ENCODE peak calls at places on chromosomes 3 and 15, in four cellular contexts. Q, X, O and B are unnamed samples. For H3K36me3, the result is how much of the 10 kb centered on the place peaks cover.

GRCh38 chr3:94928921-94929320 is 866.1 kb downstream of the NSUN3 start:
- DNase-seq in O (no peak), X (no peak), Q (peak), B (peak)

GRCh38 chr3:51391566-51392300 is 648 bp downstream of the RBM15B start:
- DNase-seq in O (no peak), X (peak), Q (peak), B (no peak)

GRCh38 chr15:29968099-29968892 is 114.5 kb upstream of the GOLGA8J start:
- DNase-seq in O (no peak), Q (peak), X (no peak), B (no peak)

GRCh38 chr3:10357592-10358308 is 36.8 kb upstream of the SEC13 start:
- DNase-seq in X (no peak), O (no peak), Q (peak), B (peak)

GRCh38 chr3:151395806-151396205 is 11.3 kb upstream of the P2RY12 start:
- DNase-seq in X (no peak), O (no peak), Q (peak), B (peak)

GRCh38 chr3:50617911-50618481 is 1.0 kb downstream of the MAPKAPK3 start:
- DNase-seq in O (no peak), X (peak), Q (no peak), B (no peak)

GRCh38 chr15:23416349-23417276 is 30.4 kb downstream of the GOLGA6L2 start:
- DNase-seq in O (no peak), X (no peak), Q (no peak), B (no peak)

GRCh38 chr3:191339313-191339917 is 9.1 kb upstream of the UTS2B start:
- DNase-seq in O (no peak), Q (no peak), X (no peak), B (no peak)

GRCh38 chr3:187040637-187041361 is 98.5 kb downstream of the RPL39L start:
- DNase-seq in Q (peak), X (no peak), O (no peak), B (peak)

GRCh38 chr3:81716870-81717509 is 44.5 kb downstream of the GBE1 start:
- DNase-seq in O (no peak), Q (peak), X (no peak), B (peak)

GRCh38 chr3:120094776-120095225 is 554 bp upstream of the GSK3B start:
- DNase-seq in O (peak), X (peak), Q (peak), B (peak)

GRCh38 chr3:113948015-113948917 is 453 bp downstream of the ZDHHC23 start:
- DNase-seq in Q (peak), O (no peak), X (peak), B (peak)

GRCh38 chr3:85821130-85821756 is 862.5 kb downstream of the CADM2 start:
- DNase-seq in O (no peak), X (no peak), Q (peak), B (peak)

DNA sequence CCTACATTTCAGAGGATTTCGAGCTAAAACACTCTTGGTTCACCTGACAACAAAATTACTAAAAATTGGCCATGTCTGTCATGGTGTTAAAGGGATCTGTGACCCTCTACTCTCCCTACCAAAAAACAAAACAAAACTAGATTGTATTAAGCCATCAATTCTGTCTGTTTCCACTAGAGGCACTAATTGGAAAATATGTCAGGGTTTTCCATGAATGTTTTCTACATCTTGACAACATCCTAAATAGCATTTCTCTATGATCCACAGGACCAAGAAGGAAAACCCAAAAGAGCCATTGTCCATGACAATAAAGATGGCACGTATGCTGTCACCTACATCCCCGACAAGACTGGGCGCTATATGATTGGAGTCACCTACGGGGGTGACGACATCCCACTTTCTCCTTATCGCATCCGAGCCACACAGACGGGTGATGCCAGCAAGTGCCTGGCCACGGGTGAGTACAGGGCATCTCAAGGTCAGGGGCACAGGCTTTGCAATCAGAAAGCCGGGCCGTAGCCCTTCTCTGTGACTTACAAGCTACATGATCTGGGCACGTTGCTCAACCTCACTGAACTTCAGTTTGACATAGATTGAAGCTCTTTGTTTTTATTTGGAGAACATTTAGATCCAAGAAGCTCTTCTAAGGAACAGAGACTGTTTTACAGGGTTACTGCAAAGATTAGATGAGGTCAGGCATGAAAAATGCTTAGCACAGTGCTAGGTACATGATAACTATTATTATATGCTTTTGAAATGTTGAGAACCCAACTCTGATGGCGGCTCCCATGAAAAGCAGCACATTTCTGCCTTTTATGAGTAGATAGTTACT is 74.8 kb downstream of the DNASE1L3 start:
- DNase-seq in Q (no peak), O (no peak), X (no peak), B (no peak)
- TF ChIP-seq CTCF in Q (no peak), O (peak), X (peak), B (peak)

DNA sequence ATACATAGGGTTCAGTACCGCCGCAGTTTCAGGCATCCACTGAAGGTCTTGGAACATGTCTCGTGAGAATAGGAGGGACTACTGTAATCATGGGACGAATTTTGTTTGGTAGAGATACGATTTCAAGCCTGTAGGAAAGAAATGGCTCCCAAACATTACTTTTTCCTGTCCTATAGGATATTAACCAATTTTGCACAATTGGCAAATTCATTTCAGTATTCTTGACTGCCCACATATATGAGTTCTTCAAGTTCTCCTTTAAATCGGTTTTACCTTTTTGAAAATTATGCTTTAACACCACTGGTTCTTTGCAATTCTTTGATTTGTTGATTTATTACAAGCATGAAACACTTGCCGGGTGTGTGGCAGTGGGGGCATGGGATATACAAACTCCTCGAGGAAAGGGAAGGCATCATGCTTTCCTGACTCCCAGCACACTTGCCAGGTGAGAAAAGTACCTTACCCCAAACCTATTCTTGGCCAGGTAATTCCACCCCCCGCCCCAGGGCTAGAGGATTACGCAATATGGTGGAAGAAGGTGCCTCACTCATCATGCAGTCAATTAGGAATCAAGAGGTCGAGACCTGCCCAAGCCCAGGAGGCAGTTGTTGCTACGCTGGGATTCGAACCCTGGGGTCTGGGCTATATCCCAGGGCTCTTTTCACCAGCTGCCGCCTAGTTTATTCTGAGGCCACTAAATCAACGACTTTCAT is 584 bp upstream of the LARS2 start:
- DNase-seq in X (no peak), O (no peak), Q (no peak), B (peak)
- H3K4me3 ChIP-seq in X (peak), O (peak), Q (peak), B (peak)

GRCh38 chr3:132509506-132509905 is 87.6 kb upstream of the ACKR4 start:
- DNase-seq in Q (no peak), X (no peak), O (no peak), B (no peak)
- H3K36me3 ChIP-seq in Q (under half), X (half or more), O (under half), B (under half)

GRCh38 chr3:76442374-76442915 is 597.5 kb upstream of the ROBO2 start:
- DNase-seq in O (no peak), Q (peak), X (no peak), B (no peak)
- TF ChIP-seq CTCF in O (no peak), Q (no peak), X (no peak), B (no peak)

GRCh38 chr15:88621789-88622604 is 857 bp downstream of the AEN start:
- DNase-seq in X (no peak), Q (peak), O (no peak), B (peak)

GRCh38 chr15:88620995-88621772 is at the start of gene AEN:
- DNase-seq in O (peak), X (peak), Q (peak), B (peak)

GRCh38 chr15:88623632-88624031 is 2.5 kb downstream of the AEN start:
- DNase-seq in X (no peak), O (no peak), Q (no peak), B (no peak)

GRCh38 chr15:88623061-88623460 is 1.9 kb downstream of the AEN start:
- DNase-seq in O (no peak), X (no peak), Q (peak), B (peak)

GRCh38 chr15:88622605-88622975 is 1.4 kb downstream of the AEN start:
- DNase-seq in X (no peak), Q (no peak), O (no peak), B (no peak)
- H3K4me3 ChIP-seq in X (peak), Q (peak), O (peak), B (peak)

GRCh38 chr3:125715651-125716050 is 120.4 kb upstream of the OSBPL11 start:
- DNase-seq in O (no peak), Q (no peak), X (no peak), B (no peak)
- H3K36me3 ChIP-seq in O (under half), Q (under half), X (under half), B (under half)